ENCODE peak calls at places on chromosomes 11 and 22, in ten cellular contexts. V is iris pigment epithelial cell; J is activated T-cell treated with anti-CD3 and anti-CD28 coated beads for 24 hours; X is M059J; K is lung; I is activated effector memory CD4-positive, alpha-beta T cell treated with anti-CD3 and anti-CD28 coated beads, Interleukin-2, amount 50 U/mL, for 16 hours; Q is testis; H is Daoy; W is heart right ventricle; R is posterior cingulate gyrus. Y is an unnamed sample.

GRCh38 chr11:44082645-44083044 is 12.8 kb upstream of the EXT2 start:
- DNase-seq in V (no peak), J (no peak), X (no peak), K (no peak), I (no peak), Q (no peak), H (no peak), W (no peak), R (no peak), Y (no peak)

GRCh38 chr11:105003151-105003550 is 19.8 kb downstream of the CASP5 start:
- DNase-seq in V (no peak), J (no peak), X (no peak), K (no peak), I (no peak), Q (no peak), H (no peak), W (no peak), R (no peak), Y (no peak)

GRCh38 chr11:33980896-33981295 is 70.6 kb upstream of the CAPRIN1 start:
- DNase-seq in V (no peak), J (no peak), X (no peak), K (no peak), I (no peak), Q (no peak), H (no peak), W (no peak), R (no peak), Y (no peak)

GRCh38 chr11:10594407-10594806 is 25.9 kb upstream of the LYVE1 start:
- DNase-seq in V (peak), J (no peak), X (no peak), K (no peak), I (no peak), Q (no peak), H (no peak), W (no peak), R (no peak), Y (peak)

GRCh38 chr11:126115253-126115540 is 52.5 kb upstream of the CDON start:
- DNase-seq in V (no peak), J (no peak), X (peak), K (peak), I (no peak), Q (no peak), H (peak), W (peak), R (no peak), Y (no peak)

GRCh38 chr22:17903564-17904295 is 120.6 kb downstream of the MICAL3 start:
- DNase-seq in V (no peak), J (no peak), X (no peak), K (no peak), I (no peak), Q (no peak), H (no peak), W (no peak), R (no peak), Y (no peak)

GRCh38 chr11:123173040-123173855 is 21.8 kb downstream of the CLMP start:
- DNase-seq in V (peak), J (no peak), X (peak), K (no peak), I (no peak), Q (no peak), H (peak), W (no peak), R (no peak), Y (peak)

GRCh38 chr11:107916671-107917241 is 11.5 kb upstream of the RAB39A start:
- DNase-seq in V (no peak), J (no peak), X (no peak), K (no peak), I (peak), Q (no peak), H (peak), W (no peak), R (no peak), Y (peak)

GRCh38 chr11:126697937-126698336 is 302.6 kb downstream of the KIRREL3 start:
- DNase-seq in V (no peak), J (no peak), X (no peak), K (no peak), I (no peak), Q (no peak), H (no peak), W (no peak), R (no peak), Y (no peak)

GRCh38 chr11:61947486-61948210 is 2.5 kb upstream of the BEST1 start:
- DNase-seq in V (peak), J (peak), X (peak), K (peak), I (peak), Q (peak), H (peak), W (peak), R (peak), Y (peak)

GRCh38 chr11:111765984-111766833 is at the start of gene PPP2R1B:
- DNase-seq in V (peak), J (peak), X (peak), K (peak), I (peak), Q (peak), H (peak), W (peak), R (peak), Y (peak)

GRCh38 chr11:57456960-57457642 is 3.2 kb upstream of the RTN4RL2 start:
- DNase-seq in V (peak), J (peak), X (peak), K (peak), I (peak), Q (peak), H (peak), W (peak), R (peak), Y (peak)

GRCh38 chr22:44023404-44024287 is 456 bp upstream of the PARVB start:
- DNase-seq in V (peak), J (peak), X (no peak), K (no peak), I (peak), Q (peak), H (peak), W (no peak), R (peak), Y (peak)

GRCh38 chr22:38795569-38795968 is 1.6 kb upstream of the DNAL4 start:
- DNase-seq in V (no peak), J (no peak), X (no peak), K (no peak), I (no peak), Q (no peak), H (no peak), W (no peak), R (no peak), Y (no peak)

GRCh38 chr11:35377262-35377661 is 42.1 kb downstream of the SLC1A2 start:
- DNase-seq in V (no peak), J (no peak), X (no peak), K (no peak), I (no peak), Q (no peak), H (no peak), W (no peak), R (no peak), Y (no peak)

GRCh38 chr11:68259122-68259959 is 12.4 kb downstream of the C11orf24 start:
- DNase-seq in V (no peak), J (no peak), X (no peak), K (no peak), I (no peak), Q (no peak), H (no peak), W (no peak), R (no peak), Y (no peak)

GRCh38 chr11:44658451-44658850 is 68.3 kb upstream of the TSPAN18 start:
- DNase-seq in V (peak), J (no peak), X (peak), K (no peak), I (peak), Q (no peak), H (no peak), W (no peak), R (no peak), Y (peak)

GRCh38 chr11:91981995-91982394 is 242.6 kb upstream of the FAT3 start:
- DNase-seq in V (peak), J (no peak), X (peak), K (peak), I (no peak), Q (no peak), H (peak), W (peak), R (no peak), Y (no peak)

GRCh38 chr22:27336151-27337090 is 465.1 kb downstream of the MN1 start:
- DNase-seq in V (no peak), J (no peak), X (peak), K (peak), I (no peak), Q (no peak), H (peak), W (no peak), R (no peak), Y (no peak)

GRCh38 chr22:29443861-29444431 is 5.6 kb downstream of the RFPL1 start:
- DNase-seq in V (no peak), J (no peak), X (peak), K (no peak), I (peak), Q (no peak), H (no peak), W (no peak), R (no peak), Y (no peak)

GRCh38 chr22:26367402-26368245 is 61.4 kb upstream of the ASPHD2 start:
- DNase-seq in V (peak), J (peak), X (peak), K (no peak), I (peak), Q (peak), H (peak), W (peak), R (no peak), Y (peak)

GRCh38 chr11:3057069-3057963 is at the start of gene CARS1:
- DNase-seq in V (peak), J (peak), X (peak), K (peak), I (peak), Q (peak), H (peak), W (peak), R (peak), Y (peak)

GRCh38 chr11:60367009-60367408 is 11.3 kb upstream of the MS4A7 start:
- DNase-seq in V (no peak), J (no peak), X (no peak), K (no peak), I (no peak), Q (no peak), H (no peak), W (no peak), R (no peak), Y (no peak)

GRCh38 chr22:25192406-25192805 is 7.3 kb upstream of the CRYBB3 start:
- DNase-seq in V (no peak), J (no peak), X (no peak), K (no peak), I (no peak), Q (no peak), H (no peak), W (no peak), R (no peak), Y (no peak)

GRCh38 chr11:46541593-46542371 is 52.0 kb downstream of the AMBRA1 start:
- DNase-seq in V (no peak), J (no peak), X (peak), K (peak), I (no peak), Q (peak), H (no peak), W (peak), R (peak), Y (no peak)

Y was measured in ELR.